ENCODE peak calls at places on chromosomes 16 and 17, in four cellular contexts. B is AG08395, D is SHP77, F is glutamatergic neuron. P is an unnamed sample.

GRCh38 chr17:72342582-72343527 is 222.0 kb downstream of the SOX9 start:
- DNase-seq in B (no peak), D (no peak), F (peak; percentile 24), P (no peak)

GRCh38 chr16:57091200-57091989 is 988 bp upstream of the CPNE2 start:
- DNase-seq in B (peak; percentile 56), D (no peak), F (peak; percentile 41), P (peak; percentile 76)

GRCh38 chr17:5585814-5586558 is 1.7 kb upstream of the NLRP1 start:
- DNase-seq in B (no peak), D (no peak), F (no peak), P (no peak)

GRCh38 chr16:57529324-57530103 is 6.9 kb downstream of the CCDC102A start:
- DNase-seq in B (no peak), D (no peak), F (no peak), P (no peak)

GRCh38 chr17:14304876-14305636 is 4.2 kb downstream of the HS3ST3B1 start:
- DNase-seq in B (no peak), D (no peak), F (no peak), P (no peak)

GRCh38 chr17:50785942-50786570 is 18.7 kb upstream of the ANKRD40CL start:
- DNase-seq in B (peak; percentile 56), D (no peak), F (no peak), P (peak; percentile 42)

GRCh38 chr17:47935961-47936360 is 5.4 kb upstream of the PNPO start:
- DNase-seq in B (peak; percentile 68), D (no peak), F (no peak), P (peak; percentile 66)

GRCh38 chr16:68246121-68246520 is 948 bp downstream of the PLA2G15 start:
- DNase-seq in B (no peak), D (no peak), F (no peak), P (no peak)

GRCh38 chr17:16991349-16992009 is 19.6 kb upstream of the TNFRSF13B start:
- DNase-seq in B (peak; percentile 81), D (peak; percentile 93), F (peak; percentile 92), P (peak; percentile 85)

GRCh38 chr17:71338396-71338795 is 782.4 kb upstream of the SOX9 start:
- DNase-seq in B (peak; percentile 56), D (no peak), F (no peak), P (no peak)

GRCh38 chr17:78387982-78388941 is 9.8 kb downstream of the PGS1 start:
- DNase-seq in B (no peak), D (no peak), F (no peak), P (peak; percentile 44)

GRCh38 chr16:24580665-24581064 is 41.3 kb downstream of the RBBP6 start:
- DNase-seq in B (peak; percentile 57), D (no peak), F (no peak), P (peak; percentile 39)

GRCh38 chr16:80614908-80615696 is 74.3 kb downstream of the DYNLRB2 start:
- DNase-seq in B (peak; percentile 39), D (no peak), F (no peak), P (peak; percentile 93)

GRCh38 chr16:30382398-30383015 is at the start of gene SEPTIN1:
- DNase-seq in B (no peak), D (no peak), F (no peak), P (no peak)

GRCh38 chr16:22318690-22319358 is 21.6 kb downstream of the POLR3E start:
- DNase-seq in B (peak; percentile 35), D (peak; percentile 0), F (peak; percentile 68), P (peak; percentile 48)

GRCh38 chr16:84800579-84800978 is 19.2 kb upstream of the CRISPLD2 start:
- DNase-seq in B (no peak), D (no peak), F (no peak), P (no peak)

GRCh38 chr17:70137451-70138230 is 31.7 kb upstream of the KCNJ2 start:
- DNase-seq in B (peak; percentile 85), D (peak; percentile 25), F (no peak), P (peak; percentile 69)

GRCh38 chr17:80192268-80192667 is 22.4 kb downstream of the CARD14 start:
- DNase-seq in B (no peak), D (no peak), F (peak; percentile 53), P (no peak)

GRCh38 chr17:45306094-45306493 is 10.7 kb downstream of the MAP3K14 start:
- DNase-seq in B (no peak), D (no peak), F (no peak), P (no peak)

GRCh38 chr16:78375055-78375679 is 275.7 kb downstream of the WWOX start:
- DNase-seq in B (no peak), D (no peak), F (no peak), P (no peak)

GRCh38 chr17:60134396-60135159 is 15.2 kb upstream of the CA4 start:
- DNase-seq in B (peak; percentile 52), D (no peak), F (no peak), P (peak; percentile 57)

GRCh38 chr17:32746698-32747097 is 130.2 kb downstream of the MYO1D start:
- DNase-seq in B (peak; percentile 25), D (no peak), F (no peak), P (no peak)

GRCh38 chr17:48644159-48644558 is 18.0 kb upstream of the HOXB9 start:
- DNase-seq in B (no peak), D (no peak), F (no peak), P (no peak)

GRCh38 chr17:44464037-44464436 is 39.2 kb downstream of the GPATCH8 start:
- DNase-seq in B (peak; percentile 20), D (no peak), F (no peak), P (no peak)

GRCh38 chr17:19017401-19017800 is 12.8 kb upstream of the FAM83G start:
- DNase-seq in B (no peak), D (no peak), F (peak; percentile 16), P (no peak)

GRCh38 chr16:78761427-78761826 is 662.0 kb downstream of the WWOX start:
- DNase-seq in B (no peak), D (no peak), F (no peak), P (no peak)

GRCh38 chr17:30580916-30581315 is 103.7 kb downstream of the GOSR1 start:
- DNase-seq in B (no peak), D (no peak), F (no peak), P (no peak)

GRCh38 chr16:51877686-51878085 is 669.3 kb downstream of the TOX3 start:
- DNase-seq in B (no peak), D (no peak), F (no peak), P (no peak)

GRCh38 chr17:27524594-27524993 is 68.3 kb downstream of the KSR1 start:
- DNase-seq in B (no peak), D (no peak), F (no peak), P (no peak)

GRCh38 chr16:2836646-2837508 is 6.8 kb downstream of the ZG16B start:
- DNase-seq in B (no peak), D (no peak), F (no peak), P (no peak)

GRCh38 chr16:70416748-70417616 is 21.9 kb downstream of the ST3GAL2 start:
- DNase-seq in B (no peak), D (peak; percentile 34), F (no peak), P (no peak)

GRCh38 chr17:73973881-73974409 is 229.5 kb upstream of the RPL38 start:
- DNase-seq in B (peak; percentile 27), D (no peak), F (no peak), P (no peak)

GRCh38 chr17:72249441-72249840 is 128.6 kb downstream of the SOX9 start:
- DNase-seq in B (no peak), D (no peak), F (no peak), P (no peak)

GRCh38 chr16:17241264-17241835 is 229.4 kb downstream of the XYLT1 start:
- DNase-seq in B (no peak), D (no peak), F (no peak), P (no peak)

GRCh38 chr17:8487130-8487645 is 51.5 kb downstream of the NDEL1 start:
- DNase-seq in B (no peak), D (no peak), F (no peak), P (no peak)

GRCh38 chr17:31112001-31112661 is 17.4 kb downstream of the NF1 start:
- DNase-seq in B (no peak), D (no peak), F (no peak), P (no peak)

GRCh38 chr17:75323043-75323591 is 33.9 kb upstream of the SLC25A19 start:
- DNase-seq in B (peak; percentile 76), D (peak; percentile 87), F (peak; percentile 89), P (peak; percentile 73)

P was measured in hepatic stellate cell.